ENCODE peak calls at places on chromosome 9, in six cellular contexts. T is IMR-90, S is A549, M is HepG2, Y is GM12878, P is K562. F is an unnamed sample.
A peak's percentile ranks its signal among the peaks of the same experiment; 100 is the strongest.

GRCh38 chr9:89527084-89527483 is 29.2 kb upstream of the SEMA4D start:
- DNase-seq in T (no peak), S (no peak), M (no peak), Y (no peak), P (no peak), F (no peak)

GRCh38 chr9:123401879-123402513 is 46.0 kb downstream of the CRB2 start:
- DNase-seq in T (peak; percentile 57), S (peak; percentile 90), M (peak; percentile 39), Y (no peak), P (peak; percentile 60), F (peak; percentile 77)

GRCh38 chr9:38746303-38746702 is 26.4 kb upstream of the FAM240B start:
- DNase-seq in T (no peak), S (no peak), M (no peak), Y (no peak), P (no peak), F (no peak)

GRCh38 chr9:104841601-104842106 is 77.7 kb downstream of the NIPSNAP3B start:
- DNase-seq in T (no peak), S (no peak), M (no peak), Y (no peak), P (no peak), F (no peak)

GRCh38 chr9:87464110-87464991 is 33.3 kb upstream of the DAPK1 start:
- DNase-seq in T (no peak), S (no peak), M (no peak), Y (peak; percentile 82), P (no peak), F (no peak)

GRCh38 chr9:3528466-3528865 is 2.7 kb upstream of the RFX3 start:
- DNase-seq in T (no peak), S (no peak), M (no peak), Y (peak; percentile 67), P (peak; percentile 10), F (no peak)

GRCh38 chr9:91285729-91286353 is 75.9 kb downstream of the AUH start:
- DNase-seq in T (peak; percentile 54), S (no peak), M (no peak), Y (no peak), P (no peak), F (no peak)

GRCh38 chr9:135216666-135217431 is 129.4 kb downstream of the OLFM1 start:
- DNase-seq in T (no peak), S (no peak), M (no peak), Y (no peak), P (no peak), F (no peak)

GRCh38 chr9:98708103-98708932 is 417 bp downstream of the GABBR2 start:
- DNase-seq in T (no peak), S (no peak), M (no peak), Y (no peak), P (no peak), F (no peak)

GRCh38 chr9:86854898-86855523 is 92.3 kb downstream of the GAS1 start:
- DNase-seq in T (peak; percentile 96), S (no peak), M (peak; percentile 58), Y (no peak), P (no peak), F (peak; percentile 78)

GRCh38 chr9:37529111-37529510 is 43.4 kb downstream of the POLR1E start:
- DNase-seq in T (no peak), S (no peak), M (no peak), Y (peak; percentile 40), P (no peak), F (no peak)

GRCh38 chr9:73023025-73023541 is 70.2 kb upstream of the ALDH1A1 start:
- DNase-seq in T (peak; percentile 63), S (peak; percentile 42), M (peak; percentile 75), Y (peak; percentile 3), P (no peak), F (peak; percentile 50)

GRCh38 chr9:122128432-122129343 is 30.9 kb downstream of the NDUFA8 start:
- DNase-seq in T (no peak), S (no peak), M (no peak), Y (no peak), P (no peak), F (no peak)

GRCh38 chr9:73216016-73216415 is 64.4 kb downstream of the ANXA1 start:
- DNase-seq in T (no peak), S (no peak), M (no peak), Y (no peak), P (no peak), F (no peak)

GRCh38 chr9:27528278-27528885 is 1.2 kb downstream of the MOB3B start:
- DNase-seq in T (peak; percentile 21), S (no peak), M (no peak), Y (no peak), P (peak; percentile 43), F (peak; percentile 64)

GRCh38 chr9:573551-574410 is 267.7 kb upstream of the DMRT1 start:
- DNase-seq in T (no peak), S (no peak), M (peak; percentile 9), Y (no peak), P (no peak), F (no peak)

GRCh38 chr9:129557192-129558036 is 63.5 kb downstream of the C9orf50 start:
- DNase-seq in T (peak; percentile 74), S (peak; percentile 87), M (peak; percentile 97), Y (no peak), P (no peak), F (peak; percentile 60)

GRCh38 chr9:118640836-118641557 is 728.2 kb downstream of the BRINP1 start:
- DNase-seq in T (no peak), S (no peak), M (no peak), Y (no peak), P (no peak), F (no peak)
- TF ChIP-seq BHLHE40 in T (no peak), S (no peak), M (no peak), Y (no peak), P (no peak), F (no peak)

DNA sequence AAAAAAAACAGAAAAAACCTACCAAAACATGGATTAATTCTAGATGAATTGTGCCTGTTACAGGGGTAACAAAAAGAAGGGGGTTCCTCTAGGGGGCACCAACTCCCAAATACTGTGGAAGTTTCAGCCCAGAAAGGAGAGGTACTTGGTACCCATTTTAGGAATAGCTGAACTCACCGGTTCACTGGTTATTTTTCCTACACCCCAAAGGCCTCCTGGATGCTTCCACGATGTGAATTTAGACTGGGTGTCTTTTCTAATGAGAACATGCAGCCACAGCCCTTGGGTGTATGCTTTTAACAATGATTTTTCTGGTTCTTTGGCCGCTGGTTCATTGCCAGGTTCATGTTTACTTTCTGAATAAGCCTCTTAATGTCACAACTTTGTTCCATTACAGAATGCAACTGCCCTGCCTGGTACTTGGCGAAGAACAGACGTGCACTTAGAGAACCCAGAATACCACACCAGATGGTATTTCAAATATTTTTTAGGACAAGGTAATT is 46.7 kb downstream of the GARNL3 start:
- DNase-seq in T (peak; percentile 36), S (peak; percentile 33), M (peak; percentile 30), Y (no peak), P (peak; percentile 25), F (no peak)
- TF ChIP-seq BHLHE40 in T (no peak), S (no peak), M (no peak), Y (no peak), P (no peak), F (no peak)

DNA sequence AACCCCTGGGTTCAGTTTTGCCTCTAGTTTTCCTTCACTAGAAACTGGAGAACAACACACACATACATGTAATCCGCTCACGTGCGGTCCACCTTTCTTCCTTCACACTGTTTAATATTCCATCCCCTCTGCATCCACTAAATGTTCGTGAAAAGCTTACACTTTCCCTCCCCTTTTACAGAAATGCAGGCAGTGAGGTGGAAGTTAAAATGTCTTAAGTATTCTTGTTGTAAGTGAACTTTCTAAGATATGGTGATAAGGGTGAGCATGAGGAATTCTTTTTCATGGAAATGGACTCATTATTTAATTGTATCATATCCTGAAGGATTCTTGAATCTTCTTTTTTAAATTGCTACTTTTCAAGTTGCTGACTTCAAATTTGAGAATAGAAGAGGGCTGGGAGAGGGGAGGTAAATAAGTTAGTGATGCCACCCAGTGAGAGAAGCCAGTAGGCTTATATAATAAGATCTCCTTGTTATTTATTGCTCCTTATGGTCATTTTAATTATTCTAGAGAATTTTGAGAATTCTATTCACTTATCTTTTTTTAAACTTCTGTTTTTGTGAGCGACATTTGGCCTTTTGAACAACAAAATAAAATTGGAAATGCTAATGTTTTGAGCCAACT is 90.3 kb downstream of the TLE4 start:
- DNase-seq in T (no peak), S (no peak), M (no peak), Y (no peak), P (no peak), F (no peak)
- TF ChIP-seq BHLHE40 in T (no peak), S (no peak), M (no peak), Y (no peak), P (no peak), F (no peak)

GRCh38 chr9:114691046-114691955 is 9.3 kb upstream of the TEX48 start:
- DNase-seq in T (peak; percentile 91), S (peak; percentile 78), M (no peak), Y (peak; percentile 36), P (no peak), F (no peak)
- TF ChIP-seq BHLHE40 in T (peak; percentile 76), S (no peak), M (no peak), Y (peak; percentile 15), P (no peak), F (no peak)

DNA sequence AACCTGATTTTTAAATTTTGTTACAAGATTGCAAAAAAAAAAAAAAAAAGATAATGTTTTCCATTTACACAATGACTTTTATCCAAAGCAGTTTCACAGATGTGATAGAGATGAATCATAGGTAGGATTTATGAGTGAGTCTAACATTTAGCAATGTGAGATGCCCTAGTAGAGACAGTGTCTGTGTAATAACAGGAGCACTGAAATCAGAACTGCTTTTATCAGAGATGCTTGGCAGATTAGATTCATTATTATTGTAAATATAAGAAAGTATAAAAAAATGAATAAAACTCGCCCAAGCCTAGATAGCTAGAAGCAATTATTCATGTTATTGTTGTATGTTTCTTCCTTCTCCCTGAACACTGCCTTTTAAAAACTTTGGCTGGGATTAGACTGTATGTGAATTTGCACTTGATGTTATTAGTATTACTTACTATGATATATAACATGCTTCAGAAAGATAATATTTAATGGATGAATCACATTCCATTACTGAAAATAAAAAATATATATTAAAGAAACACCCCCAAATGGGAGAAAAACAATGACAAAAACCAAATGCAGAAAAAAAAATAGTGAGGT is 567.3 kb upstream of the KLF4 start:
- DNase-seq in T (peak; percentile 88), S (peak; percentile 54), M (no peak), Y (no peak), P (no peak), F (no peak)
- TF ChIP-seq BHLHE40 in T (no peak), S (no peak), M (no peak), Y (no peak), P (no peak), F (no peak)